ENCODE peak calls at places on chromosomes 1 and 21, in six cellular contexts. A, T, J, L, Z and D are unnamed samples.

GRCh38 chr1:108502624-108503023 is 52.5 kb downstream of the NBPF6 start:
- DNase-seq in A (no peak), T (no peak), J (no peak), L (no peak), Z (peak; percentile 7), D (no peak)

GRCh38 chr1:15948600-15949452 is 27.1 kb downstream of the ZBTB17 start:
- DNase-seq in A (no peak), T (peak; percentile 60), J (peak; percentile 74), L (no peak), Z (peak; percentile 92), D (no peak)

GRCh38 chr1:173420330-173420806 is 56.8 kb upstream of the PRDX6 start:
- DNase-seq in A (peak; percentile 71), T (peak; percentile 60), J (peak; percentile 74), L (peak; percentile 86), Z (peak; percentile 90), D (no peak)

GRCh38 chr1:226598455-226598849 is 49.9 kb downstream of the STUM start:
- DNase-seq in A (no peak), T (no peak), J (no peak), L (no peak), Z (no peak), D (no peak)

GRCh38 chr1:229068266-229069043 is 202.5 kb upstream of the RAB4A start:
- DNase-seq in A (no peak), T (no peak), J (no peak), L (no peak), Z (peak; percentile 49), D (no peak)

GRCh38 chr21:33419538-33420123 is 16.4 kb downstream of the IFNGR2 start:
- DNase-seq in A (no peak), T (no peak), J (no peak), L (no peak), Z (peak; percentile 96), D (no peak)

GRCh38 chr1:41673806-41674205 is 189.3 kb upstream of the EDN2 start:
- DNase-seq in A (no peak), T (no peak), J (peak; percentile 53), L (no peak), Z (no peak), D (no peak)

GRCh38 chr1:9280015-9280860 is 12.5 kb upstream of the SPSB1 start:
- DNase-seq in A (no peak), T (peak; percentile 74), J (peak; percentile 76), L (no peak), Z (peak; percentile 89), D (no peak)

GRCh38 chr1:202072211-202072610 is 50.5 kb upstream of the GPR37L1 start:
- DNase-seq in A (no peak), T (peak; percentile 84), J (peak; percentile 69), L (no peak), Z (no peak), D (no peak)

GRCh38 chr1:33372677-33373076 is 51.8 kb upstream of the A3GALT2 start:
- DNase-seq in A (no peak), T (no peak), J (no peak), L (no peak), Z (no peak), D (no peak)

GRCh38 chr21:37006521-37007291 is at the start of gene RIPPLY3:
- DNase-seq in A (peak; percentile 70), T (no peak), J (no peak), L (no peak), Z (no peak), D (no peak)

GRCh38 chr21:35616090-35616489 is 444.2 kb downstream of the SETD4 start:
- DNase-seq in A (no peak), T (no peak), J (no peak), L (no peak), Z (peak; percentile 87), D (no peak)

GRCh38 chr1:231515748-231516147 is 12.7 kb upstream of the TSNAX start:
- DNase-seq in A (no peak), T (no peak), J (no peak), L (no peak), Z (no peak), D (no peak)

GRCh38 chr1:86648255-86648654 is 56.1 kb upstream of the SH3GLB1 start:
- DNase-seq in A (no peak), T (no peak), J (no peak), L (no peak), Z (peak; percentile 82), D (no peak)

GRCh38 chr1:163535807-163536206 is 214.1 kb downstream of the NUF2 start:
- DNase-seq in A (no peak), T (no peak), J (no peak), L (peak; percentile 43), Z (peak; percentile 65), D (peak; percentile 9)

GRCh38 chr1:36492491-36492890 is 9.8 kb upstream of the CSF3R start:
- DNase-seq in A (no peak), T (no peak), J (no peak), L (no peak), Z (no peak), D (no peak)

GRCh38 chr1:216945506-216946080 is 222.4 kb upstream of the ESRRG start:
- DNase-seq in A (no peak), T (no peak), J (no peak), L (no peak), Z (no peak), D (no peak)

GRCh38 chr21:29305561-29305960 is 6.8 kb downstream of the BACH1 start:
- DNase-seq in A (no peak), T (no peak), J (no peak), L (no peak), Z (peak; percentile 28), D (no peak)

GRCh38 chr1:16351449-16351993 is 759 bp downstream of the FBXO42 start:
- DNase-seq in A (no peak), T (no peak), J (no peak), L (no peak), Z (peak; percentile 47), D (no peak)

GRCh38 chr1:173332026-173332425 is 124.9 kb upstream of the TNFSF4 start:
- DNase-seq in A (no peak), T (no peak), J (no peak), L (no peak), Z (peak; percentile 73), D (no peak)

GRCh38 chr1:223180803-223181321 is 37.8 kb upstream of the TLR5 start:
- DNase-seq in A (no peak), T (no peak), J (peak; percentile 37), L (no peak), Z (peak; percentile 5), D (no peak)

GRCh38 chr21:31517664-31518402 is 141.7 kb upstream of the SOD1 start:
- DNase-seq in A (no peak), T (no peak), J (no peak), L (no peak), Z (no peak), D (no peak)

GRCh38 chr1:230794431-230794830 is 47.2 kb downstream of the CAPN9 start:
- DNase-seq in A (no peak), T (no peak), J (no peak), L (peak; percentile 83), Z (no peak), D (no peak)

GRCh38 chr1:218815076-218815475 is 358.6 kb upstream of the LYPLAL1 start:
- DNase-seq in A (no peak), T (no peak), J (no peak), L (no peak), Z (no peak), D (no peak)